ENCODE peak calls at places on chromosomes 16 and 17, in seven cellular contexts. A is naive thymus-derived CD4-positive, alpha-beta T cell; C is CD4-positive, CD25-positive, alpha-beta regulatory T cell; J is colonic mucosa; Z is lower lobe of right lung; B is CD8-positive, alpha-beta memory T cell; T is transverse colon. X is an unnamed sample.

GRCh38 chr17:76449126-76449525 is 3.8 kb downstream of the UBE2O start:
- DNase-seq in T (no peak), C (no peak), J (no peak), Z (no peak), B (no peak), A (no peak), X (no peak)

GRCh38 chr16:76668207-76668725 is 391.1 kb downstream of the CNTNAP4 start:
- DNase-seq in J (no peak), Z (no peak), T (no peak), A (no peak), B (no peak), C (no peak), X (no peak)

GRCh38 chr17:36468903-36469635 is 17.4 kb upstream of the ZNHIT3 start:
- DNase-seq in C (no peak), T (no peak), B (no peak), A (no peak), Z (no peak), J (no peak), X (no peak)

GRCh38 chr17:4485676-4486646 is 12.7 kb upstream of the SPNS2 start:
- DNase-seq in T (no peak), C (peak; percentile 80), B (peak; percentile 61), Z (no peak), J (no peak), A (peak; percentile 49), X (no peak)

GRCh38 chr17:73396429-73397277 is 84.9 kb upstream of the CDC42EP4 start:
- DNase-seq in Z (peak; percentile 24), A (no peak), B (no peak), C (no peak), J (no peak), T (no peak), X (peak; percentile 57)

GRCh38 chr17:5694507-5694906 is 110.2 kb upstream of the NLRP1 start:
- DNase-seq in A (no peak), C (no peak), Z (no peak), B (no peak), J (no peak), T (no peak), X (no peak)

GRCh38 chr17:38434178-38434665 is 6.0 kb downstream of the ARHGAP23 start:
- DNase-seq in C (no peak), B (no peak), T (no peak), A (no peak), Z (no peak), J (no peak), X (no peak)

GRCh38 chr17:40468560-40468959 is 25.3 kb downstream of the IGFBP4 start:
- DNase-seq in J (no peak), T (no peak), B (no peak), Z (no peak), C (no peak), A (no peak), X (no peak)

GRCh38 chr16:29819506-29819905 is 756 bp upstream of the MVP start:
- DNase-seq in A (no peak), J (peak; percentile 70), T (peak; percentile 61), B (no peak), C (no peak), Z (no peak), X (peak; percentile 46)

GRCh38 chr16:69273009-69273408 is 38.1 kb upstream of the VPS4A start:
- DNase-seq in J (no peak), Z (no peak), C (no peak), A (no peak), T (no peak), B (no peak), X (no peak)

GRCh38 chr16:19980866-19981265 is 92.8 kb downstream of the GPR139 start:
- DNase-seq in J (no peak), C (no peak), A (no peak), B (no peak), T (no peak), Z (no peak), X (no peak)

GRCh38 chr17:9924735-9925191 is 19.7 kb upstream of the RCVRN start:
- DNase-seq in B (peak; percentile 36), A (peak; percentile 36), T (no peak), C (peak; percentile 51), Z (no peak), J (no peak), X (no peak)

GRCh38 chr17:79272220-79272619 is 197.6 kb downstream of the ENGASE start:
- DNase-seq in B (no peak), J (no peak), C (no peak), T (no peak), A (no peak), Z (no peak), X (no peak)

GRCh38 chr17:47338026-47338425 is 14.3 kb downstream of the EFCAB13 start:
- DNase-seq in Z (no peak), T (no peak), C (no peak), J (no peak), B (no peak), A (no peak), X (no peak)

GRCh38 chr16:1108299-1109252 is 12.5 kb upstream of the C1QTNF8 start:
- DNase-seq in Z (no peak), C (no peak), B (no peak), A (no peak), T (peak; percentile 55), J (no peak), X (peak; percentile 92)

GRCh38 chr16:72149676-72150464 is 22.1 kb downstream of the PMFBP1 start:
- DNase-seq in A (no peak), C (no peak), J (no peak), Z (no peak), B (no peak), T (no peak), X (no peak)

GRCh38 chr17:73011016-73011486 is 81.4 kb downstream of the SLC39A11 start:
- DNase-seq in T (no peak), A (no peak), C (peak; percentile 47), Z (no peak), J (no peak), B (no peak), X (no peak)

GRCh38 chr16:88759976-88760350 is 25.1 kb downstream of the PIEZO1 start:
- DNase-seq in T (no peak), B (no peak), Z (no peak), C (no peak), J (no peak), A (no peak), X (no peak)
- H3K4me1 ChIP-seq in T (peaks cover 59% of the 10 kb centered on the region), B (peaks cover 21% of the 10 kb centered on the region), Z (peaks cover 77% of the 10 kb centered on the region), C (peaks cover 47% of the 10 kb centered on the region), J (peaks cover 39% of the 10 kb centered on the region), A (peaks cover 3% of the 10 kb centered on the region), X (no peaks in the 10 kb centered on the region)

GRCh38 chr16:56635441-56635967 is 3.0 kb upstream of the MT1A start:
- DNase-seq in C (no peak), Z (no peak), A (no peak), J (no peak), B (no peak), T (no peak), X (no peak)
- H3K4me3 ChIP-seq in C (no peak overlapping the region), Z (peak overlapping the region; percentile 25), A (no peak overlapping the region), J (no peak overlapping the region), B (peak overlapping the region; percentile 11), T (no peak overlapping the region), X (no peak overlapping the region)

DNA sequence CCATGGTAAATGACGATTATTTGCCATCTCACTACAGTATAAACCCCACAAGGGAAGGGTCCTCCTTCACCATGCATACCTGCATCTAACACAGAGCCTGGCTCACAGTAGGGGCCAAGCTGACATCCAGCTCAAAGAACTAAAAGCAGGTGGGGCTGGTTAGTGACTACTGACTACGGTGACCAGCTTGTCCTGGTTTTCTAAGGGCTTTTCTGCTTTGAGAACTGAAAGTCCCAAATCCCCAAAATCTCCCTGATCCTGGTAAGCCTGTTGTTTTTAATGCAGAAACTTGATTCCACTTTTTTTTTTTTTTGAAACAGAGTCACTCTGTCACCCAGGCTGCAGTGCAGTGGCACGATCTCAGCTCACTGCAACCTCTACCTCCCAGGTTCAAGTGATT is 89.4 kb downstream of the NDE1 start:
- DNase-seq in Z (no peak), J (no peak), C (no peak), A (no peak), B (no peak), T (no peak), X (no peak)
- H3K27ac ChIP-seq in Z (no peak overlapping the region), J (no peak overlapping the region), C (no peak overlapping the region), A (no peak overlapping the region), B (no peak overlapping the region), T (no peak overlapping the region), X (no peak overlapping the region)

GRCh38 chr16:89775223-89775622 is 41.2 kb downstream of the FANCA start:
- DNase-seq in B (no peak), T (no peak), C (no peak), Z (no peak), J (no peak), A (no peak), X (no peak)
- H3K4me1 ChIP-seq in B (no peaks in the 10 kb centered on the region), T (no peaks in the 10 kb centered on the region), C (no peaks in the 10 kb centered on the region), Z (no peaks in the 10 kb centered on the region), J (no peaks in the 10 kb centered on the region), A (no peaks in the 10 kb centered on the region), X (no peaks in the 10 kb centered on the region)

GRCh38 chr17:62650587-62650986 is 23.1 kb downstream of the MRC2 start:
- DNase-seq in J (no peak), C (no peak), B (no peak), A (no peak), Z (peak; percentile 12), T (no peak), X (no peak)
- H3K4me3 ChIP-seq in J (no peak overlapping the region), C (no peak overlapping the region), B (no peak overlapping the region), A (no peak overlapping the region), Z (no peak overlapping the region), T (no peak overlapping the region), X (no peak overlapping the region)

DNA sequence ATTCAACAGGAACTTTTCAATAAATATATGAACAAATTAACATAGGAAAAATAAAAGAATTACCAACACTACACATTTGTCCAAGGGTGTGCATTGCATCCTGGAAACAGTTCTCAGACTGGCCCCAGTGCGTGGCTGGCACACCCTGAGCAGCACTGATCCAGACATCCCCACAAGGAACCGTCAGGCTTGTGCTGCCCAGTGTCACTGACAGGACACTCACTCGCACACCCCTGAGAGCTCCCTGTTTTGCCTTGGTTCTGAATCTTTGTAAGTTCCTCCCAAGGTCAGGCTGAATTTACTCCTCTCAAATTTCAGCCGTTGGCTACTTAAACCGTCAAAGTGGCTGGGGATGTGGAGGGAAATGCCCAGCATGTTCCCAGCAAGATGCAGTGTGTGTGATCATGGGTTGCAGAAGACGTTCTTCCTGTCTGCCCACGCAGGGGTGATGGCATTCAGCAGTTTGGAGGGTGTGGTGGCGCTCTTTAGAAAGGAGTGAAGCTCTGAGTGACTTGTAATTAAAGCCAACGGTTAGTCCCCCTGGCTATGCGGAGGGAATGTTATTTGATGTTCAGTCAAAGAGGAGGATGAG is 1.7 kb downstream of the MT2A start:
- DNase-seq in J (peak; percentile 61), A (peak; percentile 71), Z (peak; percentile 81), C (peak; percentile 83), B (peak; percentile 78), T (peak; percentile 52), X (peak; percentile 85)
- H3K27ac ChIP-seq in J (peak overlapping the region; percentile 88), A (peak overlapping the region; percentile 94), Z (peak overlapping the region; percentile 96), C (peak overlapping the region; percentile 88), B (peak overlapping the region; percentile 52), T (peak overlapping the region; percentile 89), X (peak overlapping the region; percentile 1)

X was measured in aorta.